ENCODE peak calls at places on chromosomes 3 and 15, in six cellular contexts. R, W, B, U, F and E are unnamed samples. For H3K4me1, the result is how much of the 10 kb centered on the place peaks cover.

GRCh38 chr3:196122021-196122687 is 40.3 kb upstream of the TFRC start:
- DNase-seq in R (no peak), W (peak), B (peak), U (peak), F (no peak), E (peak)

GRCh38 chr3:63948995-63949394 is 36.8 kb upstream of the SCAANT1 start:
- DNase-seq in R (no peak), W (peak), B (no peak), U (no peak), F (no peak), E (no peak)

GRCh38 chr3:66991478-66991877 is 6.6 kb upstream of the KBTBD8 start:
- DNase-seq in R (no peak), W (peak), B (no peak), U (no peak), F (no peak), E (no peak)

GRCh38 chr15:28260722-28261121 is 61.3 kb downstream of the HERC2 start:
- DNase-seq in R (peak), W (no peak), B (no peak), U (no peak), F (no peak), E (no peak)

GRCh38 chr3:87206070-87206469 is 21.0 kb upstream of the CHMP2B start:
- DNase-seq in R (no peak), W (peak), B (no peak), U (no peak), F (no peak), E (no peak)

GRCh38 chr3:28901029-28901428 is 379.8 kb upstream of the RBMS3 start:
- DNase-seq in R (no peak), W (no peak), B (no peak), U (no peak), F (no peak), E (no peak)

GRCh38 chr15:44765036-44765435 is 28.7 kb downstream of the TRIM69 start:
- DNase-seq in R (no peak), W (no peak), B (no peak), U (no peak), F (no peak), E (no peak)

GRCh38 chr15:101617390-101617965 is 34.7 kb downstream of the TM2D3 start:
- DNase-seq in R (no peak), W (no peak), B (no peak), U (no peak), F (peak), E (peak)

GRCh38 chr15:34335176-34335575 is 2.4 kb downstream of the SLC12A6 start:
- DNase-seq in R (no peak), W (no peak), B (no peak), U (no peak), F (no peak), E (no peak)

GRCh38 chr3:155362808-155363689 is 69.6 kb upstream of the STRIT1 start:
- DNase-seq in R (no peak), W (no peak), B (no peak), U (no peak), F (no peak), E (no peak)

GRCh38 chr3:169668081-169668956 is 4.8 kb upstream of the MECOM start:
- DNase-seq in R (peak), W (peak), B (peak), U (no peak), F (peak), E (peak)

GRCh38 chr15:71596672-71597071 is 213.7 kb upstream of the NR2E3 start:
- DNase-seq in R (peak), W (peak), B (no peak), U (peak), F (peak), E (no peak)

GRCh38 chr3:186909078-186909853 is 21.1 kb upstream of the ST6GAL1 start:
- DNase-seq in R (peak), W (no peak), B (no peak), U (no peak), F (peak), E (no peak)

GRCh38 chr3:51997935-51998596 is 2.4 kb upstream of the RPL29 start:
- DNase-seq in R (no peak), W (no peak), B (no peak), U (no peak), F (no peak), E (no peak)

GRCh38 chr3:138227650-138228049 is 40.5 kb downstream of the ARMC8 start:
- DNase-seq in R (no peak), W (peak), B (no peak), U (no peak), F (no peak), E (no peak)

GRCh38 chr3:24802614-24803013 is 308.0 kb upstream of the THRB start:
- DNase-seq in R (no peak), W (no peak), B (no peak), U (no peak), F (no peak), E (no peak)

GRCh38 chr15:38578626-38579025 is 14.0 kb upstream of the RASGRP1 start:
- DNase-seq in R (no peak), W (no peak), B (no peak), U (no peak), F (no peak), E (no peak)

GRCh38 chr3:45943207-45943846 is at the start of gene CXCR6:
- DNase-seq in R (no peak), W (peak), B (no peak), U (no peak), F (no peak), E (no peak)

GRCh38 chr3:110164632-110165240 is 827.4 kb upstream of the DPPA4 start:
- DNase-seq in R (no peak), W (peak), B (no peak), U (no peak), F (no peak), E (no peak)

GRCh38 chr3:159947220-159947619 is 41.4 kb upstream of the IL12A start:
- DNase-seq in R (no peak), W (peak), B (no peak), U (no peak), F (no peak), E (no peak)

GRCh38 chr15:46713045-46713444 is 1004.3 kb upstream of the SEMA6D start:
- DNase-seq in R (no peak), W (no peak), B (no peak), U (no peak), F (no peak), E (no peak)

GRCh38 chr15:46709461-46709860 is 1007.8 kb upstream of the SEMA6D start:
- DNase-seq in R (no peak), W (no peak), B (no peak), U (no peak), F (no peak), E (no peak)

GRCh38 chr15:46707452-46707851 is 1009.9 kb upstream of the SEMA6D start:
- DNase-seq in R (no peak), W (no peak), B (no peak), U (no peak), F (no peak), E (no peak)

GRCh38 chr15:46708226-46708625 is 1009.1 kb upstream of the SEMA6D start:
- DNase-seq in R (no peak), W (no peak), B (no peak), U (no peak), F (no peak), E (no peak)

DNA sequence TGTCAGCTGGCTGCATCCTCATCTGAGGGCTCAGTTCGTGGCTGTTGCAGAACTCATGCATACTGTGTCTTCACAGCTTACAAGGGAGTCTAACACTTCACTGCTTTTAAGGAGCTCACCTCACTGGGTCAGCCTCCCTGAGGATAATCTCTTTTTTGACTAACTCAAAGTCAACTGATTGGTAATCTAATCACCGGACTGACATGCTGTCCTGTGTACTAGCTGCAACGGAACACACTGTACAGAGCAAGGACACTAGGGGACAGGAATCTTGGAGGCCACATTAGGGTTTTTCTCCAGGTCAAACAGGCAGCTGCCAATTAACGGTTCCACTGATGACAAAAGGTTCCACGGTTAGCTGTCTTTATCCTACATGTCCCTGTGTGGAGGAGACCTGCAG is 1006.7 kb upstream of the SEMA6D start:
- DNase-seq in R (no peak), W (no peak), B (no peak), U (no peak), F (no peak), E (no peak)
- H3K4me1 ChIP-seq in R (under half), W (under half), B (under half), U (under half), F (under half), E (under half)

GRCh38 chr15:77575203-77575934 is 57.3 kb downstream of the LINGO1 start:
- DNase-seq in R (no peak), W (no peak), B (peak), U (no peak), F (no peak), E (no peak)

GRCh38 chr15:77577350-77577749 is 55.4 kb downstream of the LINGO1 start:
- DNase-seq in R (no peak), W (no peak), B (no peak), U (no peak), F (no peak), E (no peak)

GRCh38 chr15:77578641-77579372 is 53.9 kb downstream of the LINGO1 start:
- DNase-seq in R (no peak), W (no peak), B (peak), U (no peak), F (no peak), E (no peak)

GRCh38 chr15:77574521-77575202 is 58.0 kb downstream of the LINGO1 start:
- DNase-seq in R (no peak), W (no peak), B (no peak), U (no peak), F (no peak), E (no peak)

DNA sequence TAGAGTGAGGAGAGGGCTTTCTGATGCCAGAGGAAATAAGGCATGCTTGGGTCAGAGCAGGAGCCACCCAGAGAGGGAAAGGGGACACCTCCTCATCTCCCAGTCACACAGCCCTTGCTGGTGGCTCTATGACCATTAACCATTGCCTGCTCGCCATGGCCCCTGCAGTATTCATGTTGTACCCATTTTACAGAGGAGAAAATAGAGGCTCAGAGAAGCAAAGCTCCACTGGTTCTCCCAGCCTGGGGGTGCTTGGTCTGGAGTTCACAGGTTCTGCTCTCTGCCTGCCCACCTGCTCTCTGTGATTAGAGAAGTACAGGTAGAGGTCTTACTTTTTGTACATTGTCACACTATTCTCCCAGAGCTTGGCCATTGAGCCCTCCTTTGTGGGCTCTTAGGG is 56.2 kb downstream of the LINGO1 start:
- DNase-seq in R (no peak), W (no peak), B (peak), U (no peak), F (no peak), E (no peak)
- H3K27ac ChIP-seq in R (no peak), W (no peak), B (no peak), U (no peak), F (no peak), E (no peak)

GRCh38 chr3:125163739-125164601 is 48.6 kb downstream of the SLC12A8 start:
- DNase-seq in R (peak), W (no peak), B (no peak), U (no peak), F (no peak), E (peak)
- H3K4me1 ChIP-seq in R (under half), W (under half), B (under half), U (under half), F (under half), E (under half)

DNA sequence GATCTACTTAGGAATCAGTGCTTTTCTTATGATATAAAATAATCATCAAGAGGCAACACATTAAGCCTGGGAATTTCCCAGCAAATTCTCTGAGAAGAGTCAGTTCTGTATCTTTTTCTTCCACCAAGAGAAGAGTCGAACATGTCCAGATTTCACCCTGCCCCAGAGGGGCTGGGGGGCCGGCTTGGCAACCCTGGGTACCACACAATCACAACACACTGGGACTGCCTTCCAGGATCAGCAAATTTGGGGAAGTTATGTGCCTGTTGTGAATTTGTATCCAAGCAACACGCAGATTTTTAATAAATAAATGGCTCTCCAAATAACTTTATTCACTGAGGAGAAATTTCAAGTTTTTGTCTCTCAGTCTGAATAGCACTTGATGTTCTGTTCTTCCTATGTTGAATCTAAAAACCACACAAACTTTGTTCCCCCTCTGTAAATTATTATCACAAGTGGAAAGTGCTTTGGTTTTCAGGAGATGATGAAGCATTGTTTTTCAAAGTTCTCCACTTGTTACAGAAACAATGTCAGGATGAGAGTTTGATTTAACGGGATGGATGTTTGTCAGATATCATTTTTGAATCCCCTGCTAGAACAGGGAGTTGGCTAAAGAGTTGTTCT is 357.2 kb downstream of the ZNF385D start:
- DNase-seq in R (no peak), W (no peak), B (no peak), U (no peak), F (no peak), E (no peak)
- H3K27ac ChIP-seq in R (no peak), W (no peak), B (no peak), U (no peak), F (no peak), E (no peak)

GRCh38 chr3:187950671-187951070 is 203.3 kb upstream of the LPP start:
- DNase-seq in R (no peak), W (no peak), B (no peak), U (no peak), F (no peak), E (no peak)
- H3K4me1 ChIP-seq in R (half or more), W (under half), B (under half), U (under half), F (under half), E (under half)

DNA sequence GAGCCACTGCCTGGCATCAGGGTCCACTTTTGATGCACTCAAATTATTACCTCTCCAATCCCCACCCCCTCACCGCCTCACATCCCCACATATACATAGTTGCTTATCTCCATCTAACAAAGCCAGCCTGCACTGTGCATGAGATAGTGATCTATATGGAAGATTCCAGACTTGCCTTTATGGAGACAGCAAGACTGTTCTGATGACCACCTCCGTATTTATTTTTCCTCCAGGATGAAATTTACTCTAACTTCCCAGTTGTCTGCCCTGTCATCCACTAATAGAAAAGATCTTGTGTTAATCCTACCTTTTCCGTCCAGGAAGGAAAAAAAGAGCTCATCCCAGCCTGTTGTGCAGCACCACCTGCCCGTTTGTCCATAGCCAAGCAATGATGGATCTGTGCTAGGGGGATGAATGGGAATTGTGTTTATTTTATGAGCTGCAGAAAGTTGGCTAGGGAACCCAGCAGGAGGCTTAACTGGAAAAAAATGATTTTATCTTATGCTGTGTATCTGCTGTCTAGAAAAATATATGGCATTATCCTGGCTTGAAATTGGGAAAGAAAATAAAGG is 114.5 kb downstream of the CD47 start:
- DNase-seq in R (no peak), W (no peak), B (no peak), U (no peak), F (no peak), E (no peak)
- H3K27ac ChIP-seq in R (no peak), W (no peak), B (no peak), U (no peak), F (no peak), E (no peak)

DNA sequence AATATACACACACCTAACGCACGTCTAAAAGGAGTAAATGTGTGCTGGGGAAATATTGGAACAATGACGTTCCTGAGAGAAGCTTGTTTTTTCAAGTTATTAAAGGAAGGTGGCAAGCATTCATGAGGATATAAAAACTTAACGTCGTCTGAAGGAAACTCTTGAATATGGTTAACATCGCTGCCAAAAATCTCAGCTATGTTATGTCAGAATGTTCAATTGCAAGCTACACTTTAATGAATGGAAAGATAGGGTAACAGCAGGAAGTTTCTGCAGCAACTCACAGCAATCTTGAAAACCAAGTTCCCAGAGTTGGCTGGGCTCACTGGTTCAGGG is 54.3 kb upstream of the MEF2A start:
- DNase-seq in R (no peak), W (peak), B (no peak), U (no peak), F (no peak), E (no peak)
- H3K4me1 ChIP-seq in R (half or more), W (under half), B (under half), U (under half), F (under half), E (under half)